ENCODE peak calls at places on chromosomes 1 and 21, in five cellular contexts. One of them, this sample, is unnamed.
A peak's percentile ranks its signal among the peaks of the same experiment; 100 is the strongest.

GRCh38 chr1:100539836-100540536 is 2.0 kb downstream of the GPR88 start:
- DNase-seq in astrocyte of the spinal cord: peak; percentile 25
- DNase-seq in CD8-positive, alpha-beta T cell: no peak
- DNase-seq in breast epithelium: no peak
- DNase-seq in suprapubic skin: no peak
- DNase-seq in this sample: peak; percentile 23

GRCh38 chr21:46552865-46553379 is 52.0 kb downstream of the S100B start:
- DNase-seq in astrocyte of the spinal cord: no peak
- DNase-seq in breast epithelium: no peak
- DNase-seq in suprapubic skin: no peak
- DNase-seq in CD8-positive, alpha-beta T cell: no peak
- DNase-seq in this sample: no peak

GRCh38 chr1:228095161-228095560 is 8.0 kb downstream of the C1orf35 start:
- DNase-seq in breast epithelium: no peak
- DNase-seq in astrocyte of the spinal cord: no peak
- DNase-seq in CD8-positive, alpha-beta T cell: no peak
- DNase-seq in suprapubic skin: peak; percentile 32
- DNase-seq in this sample: no peak

GRCh38 chr1:167678422-167678821 is 43.4 kb upstream of the MPZL1 start:
- DNase-seq in astrocyte of the spinal cord: no peak
- DNase-seq in suprapubic skin: no peak
- DNase-seq in breast epithelium: no peak
- DNase-seq in CD8-positive, alpha-beta T cell: no peak
- DNase-seq in this sample: no peak

GRCh38 chr1:177032434-177032833 is 132.1 kb downstream of the ASTN1 start:
- DNase-seq in suprapubic skin: no peak
- DNase-seq in CD8-positive, alpha-beta T cell: no peak
- DNase-seq in astrocyte of the spinal cord: no peak
- DNase-seq in breast epithelium: no peak
- DNase-seq in this sample: no peak

GRCh38 chr1:236543065-236543669 is 19.4 kb downstream of the LGALS8 start:
- DNase-seq in astrocyte of the spinal cord: no peak
- DNase-seq in suprapubic skin: no peak
- DNase-seq in breast epithelium: no peak
- DNase-seq in CD8-positive, alpha-beta T cell: no peak
- DNase-seq in this sample: no peak

GRCh38 chr1:233448290-233448689 is 120.8 kb downstream of the MAP3K21 start:
- DNase-seq in breast epithelium: no peak
- DNase-seq in CD8-positive, alpha-beta T cell: no peak
- DNase-seq in astrocyte of the spinal cord: no peak
- DNase-seq in suprapubic skin: no peak
- DNase-seq in this sample: no peak

GRCh38 chr1:36650200-36651065 is 167.7 kb upstream of the CSF3R start:
- DNase-seq in astrocyte of the spinal cord: peak; percentile 24
- DNase-seq in CD8-positive, alpha-beta T cell: peak; percentile 53
- DNase-seq in breast epithelium: peak; percentile 68
- DNase-seq in suprapubic skin: no peak
- DNase-seq in this sample: peak; percentile 47

GRCh38 chr1:2465371-2466269 is 10.5 kb upstream of the PLCH2 start:
- DNase-seq in CD8-positive, alpha-beta T cell: no peak
- DNase-seq in astrocyte of the spinal cord: no peak
- DNase-seq in suprapubic skin: no peak
- DNase-seq in breast epithelium: no peak
- DNase-seq in this sample: no peak

GRCh38 chr1:234893725-234894630 is 234.7 kb downstream of the TOMM20 start:
- DNase-seq in suprapubic skin: no peak
- DNase-seq in breast epithelium: no peak
- DNase-seq in CD8-positive, alpha-beta T cell: no peak
- DNase-seq in astrocyte of the spinal cord: peak; percentile 84
- DNase-seq in this sample: peak; percentile 44

GRCh38 chr21:45992311-45993209 is 11.0 kb downstream of the COL6A1 start:
- DNase-seq in astrocyte of the spinal cord: no peak
- DNase-seq in suprapubic skin: peak; percentile 80
- DNase-seq in breast epithelium: peak; percentile 50
- DNase-seq in CD8-positive, alpha-beta T cell: peak; percentile 2
- DNase-seq in this sample: no peak

GRCh38 chr1:31706384-31707058 is 2.7 kb upstream of the COL16A1 start:
- DNase-seq in suprapubic skin: no peak
- DNase-seq in astrocyte of the spinal cord: no peak
- DNase-seq in CD8-positive, alpha-beta T cell: no peak
- DNase-seq in breast epithelium: no peak
- DNase-seq in this sample: no peak

GRCh38 chr1:193348126-193349045 is 162.0 kb upstream of the B3GALT2 start:
- DNase-seq in breast epithelium: no peak
- DNase-seq in suprapubic skin: no peak
- DNase-seq in CD8-positive, alpha-beta T cell: no peak
- DNase-seq in astrocyte of the spinal cord: peak; percentile 44
- DNase-seq in this sample: peak; percentile 51

GRCh38 chr21:44865561-44866280 is 7.8 kb downstream of the PTTG1IP start:
- DNase-seq in CD8-positive, alpha-beta T cell: peak; percentile 38
- DNase-seq in breast epithelium: no peak
- DNase-seq in astrocyte of the spinal cord: peak; percentile 7
- DNase-seq in suprapubic skin: no peak
- DNase-seq in this sample: no peak

GRCh38 chr1:226711976-226712778 is 26.9 kb downstream of the ITPKB start:
- DNase-seq in astrocyte of the spinal cord: no peak
- DNase-seq in CD8-positive, alpha-beta T cell: peak; percentile 59
- DNase-seq in breast epithelium: no peak
- DNase-seq in suprapubic skin: no peak
- DNase-seq in this sample: no peak

GRCh38 chr1:46065405-46065804 is 67.0 kb downstream of the PIK3R3 start:
- DNase-seq in suprapubic skin: no peak
- DNase-seq in CD8-positive, alpha-beta T cell: no peak
- DNase-seq in astrocyte of the spinal cord: no peak
- DNase-seq in breast epithelium: no peak
- DNase-seq in this sample: no peak

GRCh38 chr1:8015809-8016165 is 10.3 kb downstream of the ERRFI1 start:
- DNase-seq in breast epithelium: no peak
- DNase-seq in astrocyte of the spinal cord: peak; percentile 55
- DNase-seq in CD8-positive, alpha-beta T cell: no peak
- DNase-seq in suprapubic skin: no peak
- DNase-seq in this sample: peak; percentile 88

GRCh38 chr1:53076165-53076564 is 14.2 kb downstream of the PODN start:
- DNase-seq in breast epithelium: peak; percentile 27
- DNase-seq in astrocyte of the spinal cord: no peak
- DNase-seq in suprapubic skin: peak; percentile 68
- DNase-seq in CD8-positive, alpha-beta T cell: no peak
- DNase-seq in this sample: no peak

GRCh38 chr1:62082456-62083363 is 111.9 kb upstream of the L1TD1 start:
- DNase-seq in suprapubic skin: no peak
- DNase-seq in CD8-positive, alpha-beta T cell: peak; percentile 32
- DNase-seq in astrocyte of the spinal cord: peak; percentile 62
- DNase-seq in breast epithelium: no peak
- DNase-seq in this sample: peak; percentile 63

GRCh38 chr1:209815931-209816338 is 10.0 kb upstream of the IRF6 start:
- DNase-seq in suprapubic skin: peak; percentile 83
- DNase-seq in CD8-positive, alpha-beta T cell: no peak
- DNase-seq in astrocyte of the spinal cord: no peak
- DNase-seq in breast epithelium: no peak
- DNase-seq in this sample: no peak

GRCh38 chr1:203742446-203742845 is 22.5 kb upstream of the LAX1 start:
- DNase-seq in CD8-positive, alpha-beta T cell: no peak
- DNase-seq in breast epithelium: no peak
- DNase-seq in astrocyte of the spinal cord: no peak
- DNase-seq in suprapubic skin: no peak
- DNase-seq in this sample: peak; percentile 25

GRCh38 chr1:100708476-100709062 is 11.0 kb upstream of the VCAM1 start:
- DNase-seq in breast epithelium: no peak
- DNase-seq in CD8-positive, alpha-beta T cell: no peak
- DNase-seq in astrocyte of the spinal cord: peak; percentile 37
- DNase-seq in suprapubic skin: no peak
- DNase-seq in this sample: peak; percentile 12

GRCh38 chr1:41936107-41936506 is 17.4 kb upstream of the HIVEP3 start:
- DNase-seq in suprapubic skin: no peak
- DNase-seq in CD8-positive, alpha-beta T cell: no peak
- DNase-seq in astrocyte of the spinal cord: peak; percentile 44
- DNase-seq in breast epithelium: no peak
- DNase-seq in this sample: peak; percentile 63

GRCh38 chr21:31959881-31960280 is 87.1 kb downstream of the HUNK start:
- DNase-seq in breast epithelium: no peak
- DNase-seq in CD8-positive, alpha-beta T cell: no peak
- DNase-seq in astrocyte of the spinal cord: no peak
- DNase-seq in suprapubic skin: no peak
- DNase-seq in this sample: no peak

GRCh38 chr1:25624155-25624554 is 7.6 kb downstream of the MAN1C1 start:
- DNase-seq in CD8-positive, alpha-beta T cell: no peak
- DNase-seq in breast epithelium: no peak
- DNase-seq in suprapubic skin: no peak
- DNase-seq in astrocyte of the spinal cord: no peak
- DNase-seq in this sample: no peak

GRCh38 chr1:101587749-101588148 is 350.9 kb downstream of the S1PR1 start:
- DNase-seq in astrocyte of the spinal cord: peak; percentile 56
- DNase-seq in CD8-positive, alpha-beta T cell: no peak
- DNase-seq in breast epithelium: no peak
- DNase-seq in suprapubic skin: no peak
- DNase-seq in this sample: peak; percentile 26

GRCh38 chr21:46322351-46323226 is 1.1 kb downstream of the C21orf58 start:
- DNase-seq in suprapubic skin: no peak
- DNase-seq in breast epithelium: no peak
- DNase-seq in astrocyte of the spinal cord: peak; percentile 46
- DNase-seq in CD8-positive, alpha-beta T cell: no peak
- DNase-seq in this sample: peak; percentile 31

DNA sequence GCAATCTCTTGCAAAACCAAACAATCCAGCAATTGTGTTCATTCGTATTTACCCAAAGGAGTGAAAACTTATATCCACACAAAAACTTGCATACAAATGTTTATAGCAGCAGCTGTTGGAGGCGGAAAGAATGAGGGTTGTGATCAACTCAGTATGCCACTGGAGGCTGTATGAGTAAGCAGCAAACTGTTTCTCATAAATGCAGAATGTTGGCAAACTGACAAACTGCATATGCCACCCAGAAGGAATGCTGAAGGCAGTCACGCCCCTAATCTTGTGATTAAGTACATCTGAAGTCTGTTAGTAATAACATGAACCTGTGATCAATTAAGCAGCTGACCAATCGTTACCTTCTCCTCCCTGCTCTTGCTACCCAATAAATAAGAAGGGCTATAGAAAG is 60.5 kb upstream of the CR2 start:
- DNase-seq in astrocyte of the spinal cord: peak; percentile 87
- DNase-seq in breast epithelium: no peak
- DNase-seq in CD8-positive, alpha-beta T cell: no peak
- DNase-seq in suprapubic skin: no peak
- DNase-seq in this sample: peak; percentile 94
- TF ChIP-seq CTCF in astrocyte of the spinal cord: no peak
- TF ChIP-seq CTCF in breast epithelium: no peak
- TF ChIP-seq CTCF in CD8-positive, alpha-beta T cell: no peak
- TF ChIP-seq CTCF in suprapubic skin: no peak
- TF ChIP-seq CTCF in this sample: no peak

GRCh38 chr1:26787706-26788514 is at the start of gene PIGV:
- DNase-seq in suprapubic skin: peak; percentile 92
- DNase-seq in breast epithelium: peak; percentile 84
- DNase-seq in CD8-positive, alpha-beta T cell: peak; percentile 87
- DNase-seq in astrocyte of the spinal cord: peak; percentile 83
- DNase-seq in this sample: peak; percentile 86
- TF ChIP-seq CTCF in suprapubic skin: peak; percentile 25
- TF ChIP-seq CTCF in breast epithelium: peak; percentile 45
- TF ChIP-seq CTCF in CD8-positive, alpha-beta T cell: no peak
- TF ChIP-seq CTCF in astrocyte of the spinal cord: peak; percentile 6
- TF ChIP-seq CTCF in this sample: no peak

GRCh38 chr1:206808615-206809014 is 36.3 kb upstream of the IL10 start:
- DNase-seq in astrocyte of the spinal cord: peak; percentile 39
- DNase-seq in CD8-positive, alpha-beta T cell: peak; percentile 54
- DNase-seq in breast epithelium: no peak
- DNase-seq in suprapubic skin: no peak
- DNase-seq in this sample: peak; percentile 66
- TF ChIP-seq CTCF in astrocyte of the spinal cord: peak; percentile 54
- TF ChIP-seq CTCF in CD8-positive, alpha-beta T cell: peak; percentile 50
- TF ChIP-seq CTCF in breast epithelium: peak; percentile 19
- TF ChIP-seq CTCF in suprapubic skin: no peak
- TF ChIP-seq CTCF in this sample: peak; percentile 52

DNA sequence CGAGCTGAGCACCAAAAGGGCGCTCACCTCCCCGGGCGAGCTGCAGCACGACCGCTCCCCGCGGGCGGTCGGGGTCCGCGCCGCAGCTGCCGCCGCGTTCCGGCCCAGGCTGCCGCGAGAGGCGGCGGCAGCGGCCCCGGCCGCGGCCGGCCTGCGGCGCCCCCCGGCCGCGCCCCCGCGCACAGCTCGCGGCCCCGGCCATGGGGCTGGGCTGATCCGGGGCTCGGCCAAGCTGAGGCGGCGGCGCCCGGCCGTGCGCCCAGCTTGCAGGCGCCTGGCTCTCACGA is 186 bp downstream of the EEIG2 start:
- DNase-seq in CD8-positive, alpha-beta T cell: no peak
- DNase-seq in breast epithelium: no peak
- DNase-seq in suprapubic skin: no peak
- DNase-seq in astrocyte of the spinal cord: no peak
- DNase-seq in this sample: no peak
- TF ChIP-seq CTCF in CD8-positive, alpha-beta T cell: no peak
- TF ChIP-seq CTCF in breast epithelium: no peak
- TF ChIP-seq CTCF in suprapubic skin: no peak
- TF ChIP-seq CTCF in astrocyte of the spinal cord: no peak
- TF ChIP-seq CTCF in this sample: no peak

GRCh38 chr21:41638201-41638790 is 128.6 kb downstream of the RIPK4 start:
- DNase-seq in astrocyte of the spinal cord: no peak
- DNase-seq in CD8-positive, alpha-beta T cell: no peak
- DNase-seq in breast epithelium: no peak
- DNase-seq in suprapubic skin: peak; percentile 28
- DNase-seq in this sample: no peak

GRCh38 chr21:41641510-41641815 is 125.4 kb downstream of the RIPK4 start:
- DNase-seq in astrocyte of the spinal cord: no peak
- DNase-seq in breast epithelium: no peak
- DNase-seq in CD8-positive, alpha-beta T cell: no peak
- DNase-seq in suprapubic skin: no peak
- DNase-seq in this sample: no peak

GRCh38 chr21:41639336-41639735 is 127.5 kb downstream of the RIPK4 start:
- DNase-seq in suprapubic skin: peak; percentile 40
- DNase-seq in breast epithelium: no peak
- DNase-seq in astrocyte of the spinal cord: no peak
- DNase-seq in CD8-positive, alpha-beta T cell: no peak
- DNase-seq in this sample: no peak

GRCh38 chr21:41640756-41641509 is 125.9 kb downstream of the RIPK4 start:
- DNase-seq in astrocyte of the spinal cord: peak; percentile 21
- DNase-seq in suprapubic skin: peak; percentile 65
- DNase-seq in breast epithelium: no peak
- DNase-seq in CD8-positive, alpha-beta T cell: no peak
- DNase-seq in this sample: peak; percentile 67

DNA sequence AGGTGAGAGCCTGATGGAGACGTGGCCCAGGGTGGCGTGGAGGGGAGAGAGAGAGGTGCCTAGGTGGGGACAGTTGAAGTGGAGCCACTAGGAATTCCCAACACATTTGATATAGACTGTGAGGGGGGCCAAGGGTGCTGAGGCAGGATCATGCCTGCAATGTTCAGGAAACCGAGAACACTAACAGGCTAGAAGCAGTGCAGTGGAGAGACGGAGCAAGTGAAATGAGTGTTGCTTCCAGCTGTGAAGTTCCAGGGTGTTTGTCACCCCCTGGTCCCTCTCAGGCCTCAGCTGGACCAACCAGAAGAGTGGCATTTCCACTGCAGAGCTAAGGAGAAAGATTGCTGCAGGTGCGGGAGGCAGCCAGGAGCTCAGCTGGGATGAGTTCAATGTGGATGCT is 127.1 kb downstream of the RIPK4 start:
- DNase-seq in CD8-positive, alpha-beta T cell: no peak
- DNase-seq in breast epithelium: no peak
- DNase-seq in suprapubic skin: peak; percentile 67
- DNase-seq in astrocyte of the spinal cord: no peak
- DNase-seq in this sample: no peak
- TF ChIP-seq CTCF in CD8-positive, alpha-beta T cell: no peak
- TF ChIP-seq CTCF in breast epithelium: no peak
- TF ChIP-seq CTCF in suprapubic skin: no peak
- TF ChIP-seq CTCF in astrocyte of the spinal cord: no peak
- TF ChIP-seq CTCF in this sample: no peak

GRCh38 chr1:106975944-106976343 is 80.5 kb upstream of the PRMT6 start:
- DNase-seq in astrocyte of the spinal cord: no peak
- DNase-seq in CD8-positive, alpha-beta T cell: no peak
- DNase-seq in suprapubic skin: no peak
- DNase-seq in breast epithelium: no peak
- DNase-seq in this sample: peak; percentile 8
- TF ChIP-seq CTCF in astrocyte of the spinal cord: peak; percentile 6
- TF ChIP-seq CTCF in CD8-positive, alpha-beta T cell: no peak
- TF ChIP-seq CTCF in suprapubic skin: no peak
- TF ChIP-seq CTCF in breast epithelium: no peak
- TF ChIP-seq CTCF in this sample: no peak